ENCODE peak calls at places on chromosomes 7 and 10, in six cellular contexts. G, X, A, N, H and C are unnamed samples. For H3K9me3, the result is how much of the 10 kb centered on the place peaks cover.

GRCh38 chr10:44386546-44387052 is 1.7 kb upstream of the CXCL12 start:
- DNase-seq in N (no peak), X (peak), A (no peak), G (peak), H (peak), C (peak)

GRCh38 chr10:25498645-25499044 is 323.8 kb downstream of the GPR158 start:
- DNase-seq in A (no peak), H (no peak), N (peak), X (no peak), G (no peak), C (no peak)

GRCh38 chr7:88758355-88759215 is 915 bp upstream of the ZNF804B start:
- DNase-seq in G (peak), A (no peak), H (peak), N (no peak), X (no peak), C (no peak)

GRCh38 chr7:44194069-44194468 is 4.8 kb upstream of the GCK start:
- DNase-seq in G (no peak), N (no peak), A (no peak), X (no peak), H (no peak), C (no peak)

GRCh38 chr10:84957427-84957826 is 629.0 kb downstream of the CCSER2 start:
- DNase-seq in A (no peak), N (no peak), G (peak), X (no peak), H (no peak), C (no peak)

GRCh38 chr7:28406192-28406591 is 6.1 kb upstream of the CREB5 start:
- DNase-seq in H (no peak), G (no peak), N (no peak), A (no peak), X (no peak), C (no peak)

GRCh38 chr10:103602852-103603155 is 109.3 kb downstream of the NEURL1 start:
- DNase-seq in X (no peak), A (no peak), H (no peak), N (no peak), G (no peak), C (no peak)

GRCh38 chr7:22666732-22667131 is 60.3 kb upstream of the IL6 start:
- DNase-seq in N (peak), A (no peak), H (no peak), X (no peak), G (no peak), C (no peak)

GRCh38 chr7:27171636-27172387 is 2.3 kb downstream of the HOXA10 start:
- DNase-seq in H (no peak), N (no peak), G (no peak), X (no peak), A (no peak), C (no peak)

GRCh38 chr7:30135271-30135550 is 425 bp downstream of the MTURN start:
- DNase-seq in H (no peak), A (no peak), N (no peak), G (no peak), X (no peak), C (no peak)

GRCh38 chr7:83751217-83751616 is 102.3 kb upstream of the SEMA3E start:
- DNase-seq in G (no peak), X (no peak), H (no peak), N (no peak), A (no peak), C (no peak)

GRCh38 chr10:121459279-121459764 is 138.9 kb downstream of the FGFR2 start:
- DNase-seq in G (no peak), N (no peak), A (no peak), X (no peak), H (peak), C (no peak)

GRCh38 chr7:28145931-28146330 is 34.7 kb downstream of the JAZF1 start:
- DNase-seq in G (no peak), N (no peak), H (no peak), X (no peak), A (no peak), C (no peak)

GRCh38 chr10:102713483-102713813 is 749 bp downstream of the ARL3 start:
- DNase-seq in N (no peak), X (peak), G (no peak), H (no peak), A (no peak), C (no peak)

GRCh38 chr10:131781791-131782190 is 119.0 kb upstream of the PPP2R2D start:
- DNase-seq in A (no peak), X (no peak), G (no peak), N (no peak), H (no peak), C (no peak)

GRCh38 chr7:49001610-49002033 is 77.3 kb downstream of the CDC14C start:
- DNase-seq in X (peak), A (no peak), N (no peak), H (peak), G (peak), C (peak)

GRCh38 chr7:143405158-143405557 is 3.5 kb downstream of the EPHA1 start:
- DNase-seq in N (peak), G (no peak), H (no peak), X (no peak), A (no peak), C (no peak)

GRCh38 chr10:99337261-99337905 is 8.2 kb downstream of the CNNM1 start:
- DNase-seq in A (no peak), H (no peak), X (no peak), G (no peak), N (peak), C (no peak)

GRCh38 chr7:126690104-126690503 is 562.6 kb downstream of the GRM8 start:
- DNase-seq in H (no peak), X (no peak), G (no peak), N (no peak), A (no peak), C (no peak)

GRCh38 chr7:91228927-91229326 is 35.3 kb upstream of the FZD1 start:
- DNase-seq in H (no peak), N (no peak), G (no peak), X (no peak), A (no peak), C (no peak)

GRCh38 chr10:85651507-85651902 is 715.1 kb downstream of the GRID1 start:
- DNase-seq in N (no peak), X (no peak), H (no peak), G (no peak), A (no peak), C (no peak)

GRCh38 chr10:6579904-6580278 is at the start of gene PRKCQ:
- DNase-seq in X (peak), N (peak), H (no peak), G (no peak), A (no peak), C (no peak)

GRCh38 chr10:51405580-51406367 is 293.6 kb downstream of the CSTF2T start:
- DNase-seq in N (no peak), A (no peak), X (no peak), G (peak), H (no peak), C (no peak)

GRCh38 chr10:112628951-112629604 is 182.1 kb downstream of the VTI1A start:
- DNase-seq in N (no peak), A (no peak), H (no peak), G (no peak), X (no peak), C (no peak)

GRCh38 chr7:156618078-156618790 is 22.3 kb upstream of the RNF32 start:
- DNase-seq in X (no peak), A (no peak), N (no peak), H (no peak), G (no peak), C (no peak)
- H3K4me2 ChIP-seq in X (no peak), A (no peak), N (no peak), H (no peak), G (no peak), C (no peak)

DNA sequence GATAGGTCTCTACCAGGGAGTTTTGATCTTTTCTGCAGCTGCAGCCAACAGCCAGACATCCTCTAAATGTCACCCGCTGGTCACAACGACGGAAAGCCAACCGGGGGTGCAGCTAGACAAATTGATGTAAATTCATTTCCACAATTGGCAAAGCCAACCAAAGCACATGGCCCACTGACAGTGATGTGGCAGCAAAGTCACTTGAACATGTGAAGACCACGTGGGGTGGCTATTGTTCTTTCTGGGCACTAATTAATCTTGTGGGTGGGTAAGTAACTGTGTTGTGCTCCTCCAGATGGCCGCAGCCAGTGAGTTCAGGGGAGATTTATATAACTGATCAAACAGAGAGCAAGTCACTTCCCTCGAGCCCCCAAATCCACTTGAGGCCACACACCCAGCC is 354.1 kb downstream of the ANKRD30A start:
- DNase-seq in G (no peak), N (no peak), A (no peak), X (no peak), H (no peak), C (no peak)
- H3K9me3 ChIP-seq in G (under half), N (under half), A (under half), X (under half), H (under half), C (under half)

GRCh38 chr10:15472431-15473400 is 101.6 kb upstream of the FAM171A1 start:
- DNase-seq in G (no peak), X (no peak), A (no peak), H (no peak), N (no peak), C (no peak)

GRCh38 chr10:15474671-15475070 is 103.6 kb upstream of the FAM171A1 start:
- DNase-seq in G (no peak), N (no peak), X (no peak), H (no peak), A (no peak), C (no peak)

GRCh38 chr10:15469066-15469465 is 98.0 kb upstream of the FAM171A1 start:
- DNase-seq in A (no peak), X (no peak), G (no peak), H (no peak), N (no peak), C (no peak)

GRCh38 chr10:15473401-15473777 is 102.3 kb upstream of the FAM171A1 start:
- DNase-seq in H (no peak), X (no peak), A (no peak), G (no peak), N (no peak), C (no peak)

DNA sequence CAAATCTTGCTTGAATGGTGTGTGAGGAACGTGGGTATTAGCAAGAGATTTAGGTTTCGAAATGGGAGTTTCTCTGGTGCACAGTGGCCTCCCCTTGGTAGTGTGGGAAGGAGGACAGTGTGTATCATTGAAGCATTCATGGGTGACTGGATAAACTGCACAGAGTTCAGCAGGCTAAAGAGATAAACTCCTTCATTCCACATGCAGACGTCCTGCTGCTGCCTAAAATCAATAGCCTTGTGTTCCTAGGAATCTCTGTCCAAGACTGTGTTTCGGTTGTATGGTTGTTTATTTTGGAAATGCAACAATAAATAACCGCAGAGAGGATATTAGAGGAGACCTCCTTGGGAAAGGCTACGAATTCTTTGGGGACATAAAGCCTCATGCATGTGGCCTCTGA is 100.9 kb upstream of the FAM171A1 start:
- DNase-seq in X (no peak), H (no peak), N (no peak), G (no peak), A (no peak), C (no peak)
- H3K4me2 ChIP-seq in X (no peak), H (no peak), N (no peak), G (no peak), A (no peak), C (no peak)

GRCh38 chr7:68994841-68995240 is 603.4 kb upstream of the AUTS2 start:
- DNase-seq in H (no peak), A (no peak), X (no peak), N (peak), G (no peak), C (no peak)
- H3K9me3 ChIP-seq in H (under half), A (under half), X (under half), N (under half), G (under half), C (under half)

GRCh38 chr7:34069676-34070075 is 164.3 kb downstream of the BMPER start:
- DNase-seq in N (peak), X (peak), G (no peak), A (no peak), H (no peak), C (no peak)
- H3K4me2 ChIP-seq in N (peak), X (peak), G (no peak), A (no peak), H (no peak), C (no peak)